ENCODE peak calls at places on chromosomes 5 and 9, in eight cellular contexts. I, Y, U, D, M, H, B and Z are unnamed samples. For H3K4me1, the result is how much of the 10 kb centered on the place peaks cover.

GRCh38 chr5:103111458-103111857 is 8.5 kb downstream of the GIN1 start:
- DNase-seq in I (no peak), Y (no peak), U (no peak), D (no peak), M (no peak), H (no peak), B (no peak), Z (no peak)

GRCh38 chr9:101398930-101399640 is 434 bp downstream of the ZNF189 start:
- DNase-seq in I (no peak), Y (peak), U (peak), D (no peak), M (no peak), H (no peak), B (no peak), Z (peak)

GRCh38 chr5:107592515-107592914 is 78.2 kb downstream of the EFNA5 start:
- DNase-seq in I (no peak), Y (no peak), U (no peak), D (no peak), M (no peak), H (no peak), B (no peak), Z (no peak)

GRCh38 chr9:7228786-7229185 is 471.0 kb downstream of the KDM4C start:
- DNase-seq in I (no peak), Y (no peak), U (no peak), D (no peak), M (no peak), H (no peak), B (no peak), Z (no peak)

GRCh38 chr5:54401515-54401914 is 54.0 kb upstream of the HSPB3 start:
- DNase-seq in I (no peak), Y (no peak), U (no peak), D (no peak), M (no peak), H (no peak), B (no peak), Z (no peak)

GRCh38 chr5:106481375-106481774 is 1189.4 kb downstream of the EFNA5 start:
- DNase-seq in I (peak), Y (no peak), U (peak), D (peak), M (no peak), H (no peak), B (no peak), Z (no peak)

GRCh38 chr9:111891910-111892499 is 4.6 kb upstream of the UGCG start:
- DNase-seq in I (no peak), Y (peak), U (no peak), D (no peak), M (peak), H (no peak), B (no peak), Z (no peak)

GRCh38 chr5:78698218-78698751 is 49.7 kb upstream of the LHFPL2 start:
- DNase-seq in I (peak), Y (no peak), U (peak), D (peak), M (no peak), H (no peak), B (no peak), Z (peak)

GRCh38 chr9:124394596-124394995 is 20.6 kb downstream of the PSMB7 start:
- DNase-seq in I (no peak), Y (no peak), U (no peak), D (no peak), M (no peak), H (no peak), B (no peak), Z (no peak)

GRCh38 chr9:72807765-72808445 is 144.9 kb downstream of the ALDH1A1 start:
- DNase-seq in I (no peak), Y (peak), U (no peak), D (no peak), M (no peak), H (peak), B (peak), Z (peak)

GRCh38 chr5:10173716-10174115 is 76.0 kb downstream of the ATPSCKMT start:
- DNase-seq in I (no peak), Y (no peak), U (no peak), D (no peak), M (no peak), H (no peak), B (no peak), Z (no peak)

GRCh38 chr9:114382951-114383865 is 4.6 kb downstream of the AKNA start:
- DNase-seq in I (no peak), Y (no peak), U (peak), D (peak), M (no peak), H (peak), B (no peak), Z (peak)

GRCh38 chr9:116152390-116152789 is 1.2 kb upstream of the PAPPA start:
- DNase-seq in I (no peak), Y (peak), U (peak), D (peak), M (no peak), H (peak), B (peak), Z (peak)

GRCh38 chr9:78552802-78553201 is 255.9 kb downstream of the PSAT1 start:
- DNase-seq in I (peak), Y (no peak), U (peak), D (peak), M (no peak), H (no peak), B (no peak), Z (no peak)

GRCh38 chr5:92560698-92561361 is 1020.2 kb downstream of the NR2F1-AS1 start:
- DNase-seq in I (peak), Y (no peak), U (peak), D (peak), M (no peak), H (peak), B (no peak), Z (peak)

GRCh38 chr5:93273176-93273575 is 307.8 kb downstream of the NR2F1-AS1 start:
- DNase-seq in I (peak), Y (no peak), U (peak), D (peak), M (peak), H (no peak), B (no peak), Z (peak)

GRCh38 chr5:14071433-14071832 is 71.7 kb upstream of the TRIO start:
- DNase-seq in I (peak), Y (no peak), U (no peak), D (peak), M (no peak), H (no peak), B (no peak), Z (no peak)

GRCh38 chr5:10355071-10355889 is 1.8 kb downstream of the MARCHF6 start:
- DNase-seq in I (peak), Y (no peak), U (peak), D (peak), M (peak), H (no peak), B (no peak), Z (peak)

GRCh38 chr5:6704361-6704851 is 8.8 kb upstream of the TENT4A start:
- DNase-seq in I (peak), Y (no peak), U (peak), D (peak), M (peak), H (no peak), B (no peak), Z (peak)

GRCh38 chr5:172453206-172453985 is 929 bp downstream of the SH3PXD2B start:
- DNase-seq in I (peak), Y (no peak), U (peak), D (peak), M (no peak), H (peak), B (peak), Z (peak)

GRCh38 chr9:127215266-127216209 is 49.0 kb upstream of the GARNL3 start:
- DNase-seq in I (no peak), Y (no peak), U (no peak), D (no peak), M (no peak), H (no peak), B (no peak), Z (no peak)

GRCh38 chr5:181187500-181188213 is 17.3 kb downstream of the TRIM7 start:
- DNase-seq in I (peak), Y (peak), U (peak), D (peak), M (peak), H (peak), B (peak), Z (peak)

GRCh38 chr5:113147537-113147936 is 170.9 kb downstream of the DCP2 start:
- DNase-seq in I (no peak), Y (no peak), U (no peak), D (no peak), M (no peak), H (peak), B (no peak), Z (no peak)

GRCh38 chr5:95841914-95842812 is 19.6 kb upstream of the GLRX start:
- DNase-seq in I (no peak), Y (no peak), U (peak), D (peak), M (peak), H (no peak), B (no peak), Z (peak)

GRCh38 chr9:36332006-36332405 is 68.1 kb downstream of the RNF38 start:
- DNase-seq in I (no peak), Y (no peak), U (no peak), D (peak), M (no peak), H (no peak), B (no peak), Z (peak)

DNA sequence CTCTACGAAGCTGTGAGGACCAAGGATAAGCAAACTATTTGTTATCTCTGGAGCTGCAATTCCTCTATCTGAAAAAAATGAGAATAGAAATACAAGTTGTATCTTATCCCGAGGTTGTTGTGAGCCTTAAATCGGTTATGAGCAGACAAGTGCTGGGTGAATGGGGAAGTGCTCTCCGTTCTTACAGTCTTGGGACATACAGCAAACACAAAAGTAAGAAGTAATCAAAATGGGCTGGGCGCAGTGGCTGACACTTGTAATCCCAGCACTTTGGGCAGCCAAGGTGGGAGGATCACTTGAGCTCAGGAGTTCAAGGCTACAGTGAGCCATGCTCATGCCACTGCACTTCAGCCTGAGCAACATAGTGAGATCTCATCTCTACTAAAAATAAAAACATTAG is 31.7 kb downstream of the ITK start:
- DNase-seq in I (no peak), Y (no peak), U (no peak), D (no peak), M (no peak), H (no peak), B (no peak), Z (no peak)
- H3K4me1 ChIP-seq in I (under half), Y (under half), U (under half), D (under half), M (under half), H (under half), B (under half), Z (under half)

GRCh38 chr5:68407312-68408239 is 192.0 kb downstream of the PIK3R1 start:
- DNase-seq in I (no peak), Y (no peak), U (no peak), D (no peak), M (no peak), H (no peak), B (no peak), Z (no peak)
- H2AFZ ChIP-seq in I (no peak), Y (peak), U (no peak), D (no peak), M (no peak), H (no peak), B (peak), Z (no peak)

GRCh38 chr5:69049796-69050195 is 44.0 kb upstream of the SLC30A5 start:
- DNase-seq in I (no peak), Y (no peak), U (no peak), D (no peak), M (no peak), H (no peak), B (no peak), Z (no peak)
- H3K4me2 ChIP-seq in I (no peak), Y (no peak), U (no peak), D (no peak), M (no peak), H (no peak), B (no peak), Z (no peak)

DNA sequence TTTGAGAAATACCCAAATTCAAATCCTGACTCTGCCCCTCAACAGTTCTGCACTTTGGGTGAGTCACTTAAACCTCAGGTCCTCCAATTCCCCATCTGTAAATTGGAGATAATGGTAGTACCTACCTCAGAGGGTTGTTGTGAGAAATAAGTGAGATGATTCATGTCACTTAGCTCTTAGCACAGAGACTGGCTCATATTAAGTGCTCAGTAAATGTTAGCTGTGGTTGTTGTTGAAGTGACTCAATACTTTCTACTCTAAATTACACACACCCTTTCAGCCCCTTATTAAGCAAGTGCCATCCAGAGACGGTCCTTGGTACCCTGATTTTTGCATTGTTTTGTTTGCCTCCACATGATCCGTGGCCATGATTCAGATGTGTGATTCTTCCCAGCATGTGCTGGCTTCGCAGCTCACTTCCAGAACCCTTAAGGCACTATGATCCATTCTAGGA is 5.3 kb downstream of the SH3RF2 start:
- DNase-seq in I (peak), Y (no peak), U (no peak), D (peak), M (no peak), H (no peak), B (no peak), Z (peak)
- H3K4me1 ChIP-seq in I (half or more), Y (under half), U (under half), D (under half), M (half or more), H (under half), B (under half), Z (under half)

DNA sequence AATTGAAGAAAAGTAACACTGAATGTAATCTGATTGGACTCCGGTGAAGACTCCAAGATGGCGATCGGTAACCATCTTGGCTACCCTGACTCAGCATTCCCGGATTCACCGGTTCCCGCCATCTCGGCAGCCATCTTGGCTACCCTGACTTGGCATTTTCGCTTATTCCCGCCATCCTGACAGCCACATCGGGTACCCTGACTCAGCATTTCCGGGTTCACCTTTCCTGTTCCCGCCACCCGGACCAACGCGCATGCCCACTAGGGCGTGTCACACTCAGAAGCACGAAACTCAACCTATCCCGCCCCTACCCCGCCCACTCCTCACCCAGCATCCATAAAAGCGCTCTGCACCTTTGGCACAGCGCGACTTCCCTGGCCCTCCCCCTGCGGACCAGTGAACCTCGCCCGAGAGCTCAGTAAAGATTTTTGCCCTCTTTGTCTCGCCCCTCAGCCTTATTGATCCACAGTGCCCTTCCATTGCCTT is 17.2 kb downstream of the SPTLC1 start:
- DNase-seq in I (peak), Y (no peak), U (peak), D (peak), M (no peak), H (peak), B (no peak), Z (no peak)
- H2AFZ ChIP-seq in I (peak), Y (no peak), U (no peak), D (no peak), M (no peak), H (no peak), B (no peak), Z (no peak)